ENCODE peak calls at places on chromosome 2, in ten cellular contexts. One of them, this sample, is unnamed.

GRCh38 chr2:189348369-189348768 is 92.9 kb upstream of the WDR75 start:
- DNase-seq in astrocyte of the spinal cord: no peak
- DNase-seq in RWPE2: no peak
- DNase-seq in AG09309: no peak
- DNase-seq in thyroid gland: no peak
- DNase-seq in AG04450: no peak
- DNase-seq in mesothelial cell of epicardium: no peak
- DNase-seq in Peyer's patch: no peak
- DNase-seq in nephron progenitor cell: no peak
- DNase-seq in colonic mucosa: no peak
- DNase-seq in this sample: no peak

GRCh38 chr2:46632349-46632748 is 153.0 kb downstream of the TMEM247 start:
- DNase-seq in RWPE2: no peak
- DNase-seq in colonic mucosa: no peak
- DNase-seq in AG09309: peak; percentile 52
- DNase-seq in astrocyte of the spinal cord: peak; percentile 79
- DNase-seq in thyroid gland: no peak
- DNase-seq in Peyer's patch: no peak
- DNase-seq in AG04450: no peak
- DNase-seq in mesothelial cell of epicardium: no peak
- DNase-seq in nephron progenitor cell: no peak
- DNase-seq in this sample: no peak

GRCh38 chr2:165777522-165778186 is 16.4 kb downstream of the GALNT3 start:
- DNase-seq in mesothelial cell of epicardium: no peak
- DNase-seq in RWPE2: no peak
- DNase-seq in nephron progenitor cell: no peak
- DNase-seq in AG09309: no peak
- DNase-seq in colonic mucosa: no peak
- DNase-seq in AG04450: no peak
- DNase-seq in astrocyte of the spinal cord: no peak
- DNase-seq in thyroid gland: no peak
- DNase-seq in Peyer's patch: no peak
- DNase-seq in this sample: no peak

GRCh38 chr2:12603781-12604180 is 113.0 kb upstream of the TRIB2 start:
- DNase-seq in thyroid gland: no peak
- DNase-seq in mesothelial cell of epicardium: no peak
- DNase-seq in colonic mucosa: no peak
- DNase-seq in astrocyte of the spinal cord: no peak
- DNase-seq in nephron progenitor cell: no peak
- DNase-seq in AG09309: no peak
- DNase-seq in Peyer's patch: no peak
- DNase-seq in AG04450: no peak
- DNase-seq in RWPE2: no peak
- DNase-seq in this sample: no peak

GRCh38 chr2:236639461-236639860 is 69.8 kb downstream of the ACKR3 start:
- DNase-seq in nephron progenitor cell: no peak
- DNase-seq in Peyer's patch: no peak
- DNase-seq in mesothelial cell of epicardium: no peak
- DNase-seq in AG09309: no peak
- DNase-seq in AG04450: no peak
- DNase-seq in colonic mucosa: no peak
- DNase-seq in astrocyte of the spinal cord: no peak
- DNase-seq in thyroid gland: no peak
- DNase-seq in RWPE2: no peak
- DNase-seq in this sample: no peak

GRCh38 chr2:46239847-46240181 is 57.4 kb upstream of the EPAS1 start:
- DNase-seq in Peyer's patch: peak; percentile 72
- DNase-seq in thyroid gland: no peak
- DNase-seq in nephron progenitor cell: no peak
- DNase-seq in mesothelial cell of epicardium: no peak
- DNase-seq in AG09309: no peak
- DNase-seq in RWPE2: no peak
- DNase-seq in colonic mucosa: no peak
- DNase-seq in astrocyte of the spinal cord: no peak
- DNase-seq in AG04450: no peak
- DNase-seq in this sample: no peak

GRCh38 chr2:48733067-48733503 is 22.4 kb downstream of the LHCGR start:
- DNase-seq in AG04450: no peak
- DNase-seq in thyroid gland: no peak
- DNase-seq in nephron progenitor cell: peak; percentile 49
- DNase-seq in astrocyte of the spinal cord: no peak
- DNase-seq in RWPE2: no peak
- DNase-seq in Peyer's patch: no peak
- DNase-seq in mesothelial cell of epicardium: no peak
- DNase-seq in AG09309: no peak
- DNase-seq in colonic mucosa: no peak
- DNase-seq in this sample: no peak

GRCh38 chr2:145356046-145356445 is 836.1 kb upstream of the ZEB2 start:
- DNase-seq in nephron progenitor cell: no peak
- DNase-seq in thyroid gland: no peak
- DNase-seq in RWPE2: no peak
- DNase-seq in Peyer's patch: no peak
- DNase-seq in mesothelial cell of epicardium: no peak
- DNase-seq in AG09309: no peak
- DNase-seq in astrocyte of the spinal cord: peak; percentile 31
- DNase-seq in AG04450: no peak
- DNase-seq in colonic mucosa: no peak
- DNase-seq in this sample: no peak

GRCh38 chr2:88639865-88640264 is 12.6 kb upstream of the EIF2AK3 start:
- DNase-seq in colonic mucosa: no peak
- DNase-seq in thyroid gland: no peak
- DNase-seq in astrocyte of the spinal cord: no peak
- DNase-seq in RWPE2: no peak
- DNase-seq in AG04450: no peak
- DNase-seq in mesothelial cell of epicardium: no peak
- DNase-seq in Peyer's patch: no peak
- DNase-seq in nephron progenitor cell: no peak
- DNase-seq in AG09309: no peak
- DNase-seq in this sample: no peak

GRCh38 chr2:75846683-75847190 is 136.0 kb upstream of the GCFC2 start:
- DNase-seq in AG04450: no peak
- DNase-seq in thyroid gland: no peak
- DNase-seq in nephron progenitor cell: no peak
- DNase-seq in Peyer's patch: no peak
- DNase-seq in RWPE2: no peak
- DNase-seq in mesothelial cell of epicardium: no peak
- DNase-seq in astrocyte of the spinal cord: no peak
- DNase-seq in colonic mucosa: no peak
- DNase-seq in AG09309: no peak
- DNase-seq in this sample: no peak

GRCh38 chr2:222916229-222917197 is 55.7 kb downstream of the ACSL3 start:
- DNase-seq in RWPE2: no peak
- DNase-seq in AG04450: no peak
- DNase-seq in nephron progenitor cell: no peak
- DNase-seq in mesothelial cell of epicardium: no peak
- DNase-seq in thyroid gland: no peak
- DNase-seq in AG09309: no peak
- DNase-seq in colonic mucosa: no peak
- DNase-seq in Peyer's patch: no peak
- DNase-seq in astrocyte of the spinal cord: no peak
- DNase-seq in this sample: no peak
- TF ChIP-seq CTCF in RWPE2: no peak
- TF ChIP-seq CTCF in AG04450: peak; percentile 9
- TF ChIP-seq CTCF in nephron progenitor cell: peak; percentile 6
- TF ChIP-seq CTCF in mesothelial cell of epicardium: no peak
- TF ChIP-seq CTCF in thyroid gland: no peak
- TF ChIP-seq CTCF in AG09309: no peak
- TF ChIP-seq CTCF in colonic mucosa: no peak
- TF ChIP-seq CTCF in Peyer's patch: peak; percentile 4
- TF ChIP-seq CTCF in astrocyte of the spinal cord: no peak
- TF ChIP-seq CTCF in this sample: no peak

GRCh38 chr2:10614940-10615339 is 74.8 kb downstream of the NOL10 start:
- DNase-seq in RWPE2: no peak
- DNase-seq in colonic mucosa: peak; percentile 23
- DNase-seq in nephron progenitor cell: no peak
- DNase-seq in AG04450: no peak
- DNase-seq in astrocyte of the spinal cord: no peak
- DNase-seq in thyroid gland: no peak
- DNase-seq in Peyer's patch: peak; percentile 74
- DNase-seq in AG09309: no peak
- DNase-seq in mesothelial cell of epicardium: no peak
- DNase-seq in this sample: no peak
- TF ChIP-seq CTCF in RWPE2: no peak
- TF ChIP-seq CTCF in colonic mucosa: no peak
- TF ChIP-seq CTCF in nephron progenitor cell: no peak
- TF ChIP-seq CTCF in AG04450: no peak
- TF ChIP-seq CTCF in astrocyte of the spinal cord: no peak
- TF ChIP-seq CTCF in thyroid gland: no peak
- TF ChIP-seq CTCF in Peyer's patch: no peak
- TF ChIP-seq CTCF in AG09309: no peak
- TF ChIP-seq CTCF in mesothelial cell of epicardium: no peak
- TF ChIP-seq CTCF in this sample: no peak

DNA sequence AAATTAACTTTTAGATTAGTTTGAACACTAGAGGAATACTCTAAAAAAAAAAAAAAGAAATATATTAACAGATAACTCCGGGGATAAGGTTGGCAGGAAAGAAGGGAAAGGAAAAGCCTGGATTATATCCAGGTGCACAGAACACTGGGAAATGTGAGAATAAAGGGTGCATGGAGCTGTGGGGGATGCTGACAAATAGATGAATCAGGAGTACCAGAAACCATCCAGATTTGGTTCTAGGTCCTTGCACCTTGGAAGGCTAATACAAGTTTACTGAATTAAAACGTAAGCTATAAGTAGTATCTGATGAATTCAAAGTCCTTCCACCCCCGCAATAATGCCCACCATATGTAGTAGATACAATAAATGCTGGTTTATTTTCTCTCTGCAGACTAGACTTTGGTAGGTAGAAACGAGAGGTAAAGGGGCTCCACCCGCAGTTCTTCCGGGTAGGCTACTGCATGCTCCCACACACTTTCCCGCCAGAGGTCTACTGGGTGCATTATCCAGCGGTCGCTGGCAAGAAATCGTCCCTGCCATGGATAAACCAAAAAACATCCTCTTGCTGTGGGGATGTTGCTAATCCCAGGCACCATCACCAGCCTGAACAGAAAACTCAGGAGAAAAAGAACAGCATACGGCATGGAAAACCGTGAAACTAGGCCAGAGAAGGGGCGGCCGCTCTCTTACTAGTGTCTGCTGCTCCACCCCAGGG is 1.6 kb downstream of the CNRIP1 start:
- DNase-seq in RWPE2: no peak
- DNase-seq in astrocyte of the spinal cord: peak; percentile 12
- DNase-seq in AG04450: no peak
- DNase-seq in mesothelial cell of epicardium: no peak
- DNase-seq in Peyer's patch: no peak
- DNase-seq in nephron progenitor cell: no peak
- DNase-seq in thyroid gland: no peak
- DNase-seq in colonic mucosa: no peak
- DNase-seq in AG09309: no peak
- DNase-seq in this sample: peak; percentile 6
- TF ChIP-seq CTCF in RWPE2: no peak
- TF ChIP-seq CTCF in astrocyte of the spinal cord: no peak
- TF ChIP-seq CTCF in AG04450: no peak
- TF ChIP-seq CTCF in mesothelial cell of epicardium: no peak
- TF ChIP-seq CTCF in Peyer's patch: no peak
- TF ChIP-seq CTCF in nephron progenitor cell: no peak
- TF ChIP-seq CTCF in thyroid gland: no peak
- TF ChIP-seq CTCF in colonic mucosa: no peak
- TF ChIP-seq CTCF in AG09309: no peak
- TF ChIP-seq CTCF in this sample: no peak

DNA sequence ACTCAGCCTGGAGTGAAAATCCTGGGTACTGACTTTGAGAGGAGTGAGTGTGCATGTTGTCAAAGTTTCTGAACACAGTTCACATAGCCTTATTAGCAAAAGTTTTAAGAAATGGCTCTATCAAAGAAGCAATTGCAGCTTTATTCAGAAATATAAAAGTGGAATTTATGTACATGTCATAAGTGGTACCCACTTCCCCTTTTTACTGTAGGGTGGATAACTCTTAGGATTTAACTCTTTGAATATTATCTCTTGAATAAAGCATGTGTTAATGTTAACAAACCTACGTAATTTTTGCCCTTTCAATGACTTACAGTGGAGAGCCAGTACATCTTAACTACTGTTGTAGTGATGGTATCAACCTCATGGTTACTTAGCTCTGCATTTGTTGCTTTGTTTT is 8.7 kb downstream of the NABP1 start:
- DNase-seq in RWPE2: no peak
- DNase-seq in Peyer's patch: no peak
- DNase-seq in AG04450: no peak
- DNase-seq in thyroid gland: no peak
- DNase-seq in nephron progenitor cell: no peak
- DNase-seq in AG09309: no peak
- DNase-seq in colonic mucosa: no peak
- DNase-seq in astrocyte of the spinal cord: no peak
- DNase-seq in mesothelial cell of epicardium: no peak
- DNase-seq in this sample: no peak
- TF ChIP-seq CTCF in RWPE2: no peak
- TF ChIP-seq CTCF in Peyer's patch: no peak
- TF ChIP-seq CTCF in AG04450: no peak
- TF ChIP-seq CTCF in thyroid gland: no peak
- TF ChIP-seq CTCF in nephron progenitor cell: no peak
- TF ChIP-seq CTCF in AG09309: no peak
- TF ChIP-seq CTCF in colonic mucosa: no peak
- TF ChIP-seq CTCF in astrocyte of the spinal cord: no peak
- TF ChIP-seq CTCF in mesothelial cell of epicardium: no peak
- TF ChIP-seq CTCF in this sample: no peak

GRCh38 chr2:232363784-232364615 is 14.6 kb upstream of the ALPP start:
- DNase-seq in thyroid gland: peak; percentile 38
- DNase-seq in RWPE2: peak; percentile 34
- DNase-seq in Peyer's patch: no peak
- DNase-seq in nephron progenitor cell: no peak
- DNase-seq in AG04450: no peak
- DNase-seq in astrocyte of the spinal cord: peak; percentile 14
- DNase-seq in AG09309: peak; percentile 13
- DNase-seq in colonic mucosa: no peak
- DNase-seq in mesothelial cell of epicardium: no peak
- DNase-seq in this sample: no peak

GRCh38 chr2:232367591-232368233 is 10.8 kb upstream of the ALPP start:
- DNase-seq in Peyer's patch: peak; percentile 42
- DNase-seq in AG09309: no peak
- DNase-seq in RWPE2: peak; percentile 49
- DNase-seq in colonic mucosa: no peak
- DNase-seq in nephron progenitor cell: peak; percentile 41
- DNase-seq in astrocyte of the spinal cord: no peak
- DNase-seq in thyroid gland: no peak
- DNase-seq in mesothelial cell of epicardium: no peak
- DNase-seq in AG04450: no peak
- DNase-seq in this sample: no peak

GRCh38 chr2:232367016-232367415 is 11.5 kb upstream of the ALPP start:
- DNase-seq in mesothelial cell of epicardium: no peak
- DNase-seq in RWPE2: peak; percentile 18
- DNase-seq in Peyer's patch: peak; percentile 30
- DNase-seq in AG04450: no peak
- DNase-seq in colonic mucosa: no peak
- DNase-seq in nephron progenitor cell: no peak
- DNase-seq in AG09309: no peak
- DNase-seq in thyroid gland: no peak
- DNase-seq in astrocyte of the spinal cord: no peak
- DNase-seq in this sample: no peak

GRCh38 chr2:232368311-232368731 is 10.2 kb upstream of the ALPP start:
- DNase-seq in colonic mucosa: no peak
- DNase-seq in Peyer's patch: peak; percentile 38
- DNase-seq in astrocyte of the spinal cord: no peak
- DNase-seq in thyroid gland: no peak
- DNase-seq in AG09309: no peak
- DNase-seq in RWPE2: peak; percentile 47
- DNase-seq in mesothelial cell of epicardium: no peak
- DNase-seq in nephron progenitor cell: no peak
- DNase-seq in AG04450: no peak
- DNase-seq in this sample: no peak

GRCh38 chr2:232365621-232366321 is 12.8 kb upstream of the ALPP start:
- DNase-seq in thyroid gland: no peak
- DNase-seq in Peyer's patch: peak; percentile 37
- DNase-seq in colonic mucosa: no peak
- DNase-seq in AG09309: no peak
- DNase-seq in RWPE2: peak; percentile 15
- DNase-seq in mesothelial cell of epicardium: no peak
- DNase-seq in AG04450: peak; percentile 8
- DNase-seq in nephron progenitor cell: peak; percentile 61
- DNase-seq in astrocyte of the spinal cord: peak; percentile 19
- DNase-seq in this sample: no peak
- TF ChIP-seq CTCF in thyroid gland: no peak
- TF ChIP-seq CTCF in Peyer's patch: peak; percentile 54
- TF ChIP-seq CTCF in colonic mucosa: peak; percentile 26
- TF ChIP-seq CTCF in AG09309: peak; percentile 62
- TF ChIP-seq CTCF in RWPE2: peak; percentile 26
- TF ChIP-seq CTCF in mesothelial cell of epicardium: no peak
- TF ChIP-seq CTCF in AG04450: peak; percentile 48
- TF ChIP-seq CTCF in nephron progenitor cell: peak; percentile 52
- TF ChIP-seq CTCF in astrocyte of the spinal cord: peak; percentile 62
- TF ChIP-seq CTCF in this sample: no peak